ENCODE peak calls at places on chromosome 9, in four cellular contexts. I is NCI-H524; T is stimulated activated CD8-positive, alpha-beta memory T cell treated with anti-CD3 and anti-CD28 coated beads, Interleukin-7, amount 100 ng/mL, for 1 hour; Q is fibroblast of mammary gland. A is an unnamed sample.

GRCh38 chr9:114869845-114870244 is 60.5 kb downstream of the TNFSF8 start:
- DNase-seq in I (no peak), T (no peak), Q (no peak), A (no peak)

GRCh38 chr9:16221350-16221749 is 649.1 kb downstream of the BNC2 start:
- DNase-seq in I (no peak), T (no peak), Q (peak), A (no peak)

GRCh38 chr9:81814404-81814793 is 113.8 kb upstream of the SPATA31D4 start:
- DNase-seq in I (no peak), T (no peak), Q (no peak), A (no peak)

GRCh38 chr9:110078626-110079025 is 129.3 kb downstream of the C9orf152 start:
- DNase-seq in I (no peak), T (no peak), Q (no peak), A (no peak)

GRCh38 chr9:26502311-26502710 is 390.3 kb downstream of the CAAP1 start:
- DNase-seq in I (peak), T (no peak), Q (no peak), A (no peak)

GRCh38 chr9:116589392-116590354 is 97.4 kb upstream of the TRIM32 start:
- DNase-seq in I (peak), T (no peak), Q (peak), A (peak)

GRCh38 chr9:82332018-82332773 is 343.6 kb downstream of the SPATA31D1 start:
- DNase-seq in I (no peak), T (no peak), Q (peak), A (peak)

GRCh38 chr9:96008502-96009222 is 133.2 kb downstream of the ERCC6L2 start:
- DNase-seq in I (no peak), T (no peak), Q (peak), A (no peak)

GRCh38 chr9:126937444-126937843 is 22.9 kb downstream of the RALGPS1 start:
- DNase-seq in I (no peak), T (no peak), Q (no peak), A (no peak)

GRCh38 chr9:137387034-137387890 is 35.7 kb downstream of the EXD3 start:
- DNase-seq in I (no peak), T (no peak), Q (no peak), A (no peak)

GRCh38 chr9:137648396-137648795 is 29.6 kb downstream of the EHMT1 start:
- DNase-seq in I (no peak), T (no peak), Q (peak), A (peak)

GRCh38 chr9:123346826-123347225 is 9.2 kb upstream of the CRB2 start:
- DNase-seq in I (no peak), T (no peak), Q (no peak), A (no peak)

GRCh38 chr9:83266618-83267543 is 203.9 kb upstream of the RASEF start:
- DNase-seq in I (no peak), T (no peak), Q (peak), A (peak)

GRCh38 chr9:105842023-105842644 is 147.8 kb downstream of the TMEM38B start:
- DNase-seq in I (peak), T (no peak), Q (peak), A (peak)

GRCh38 chr9:84519486-84519885 is 150.0 kb upstream of the NTRK2 start:
- DNase-seq in I (no peak), T (no peak), Q (no peak), A (no peak)

GRCh38 chr9:38622961-38623360 is 2.6 kb upstream of the ANKRD18A start:
- DNase-seq in I (no peak), T (no peak), Q (no peak), A (no peak)

GRCh38 chr9:92064711-92065110 is 50.5 kb downstream of the SPTLC1 start:
- DNase-seq in I (no peak), T (no peak), Q (peak), A (peak)

GRCh38 chr9:76810377-76810957 is 46.2 kb downstream of the PCA3 start:
- DNase-seq in I (peak), T (no peak), Q (peak), A (peak)

GRCh38 chr9:122468735-122469134 is 9.0 kb downstream of the OR1J1 start:
- DNase-seq in I (no peak), T (no peak), Q (peak), A (peak)

GRCh38 chr9:126117158-126117425 is 209.5 kb upstream of the MVB12B start:
- DNase-seq in I (no peak), T (no peak), Q (no peak), A (no peak)

GRCh38 chr9:95574176-95574575 is 57.4 kb upstream of the PTCH1 start:
- DNase-seq in I (peak), T (no peak), Q (no peak), A (no peak)

GRCh38 chr9:126164796-126165525 is 161.7 kb upstream of the MVB12B start:
- DNase-seq in I (no peak), T (no peak), Q (no peak), A (no peak)

A was measured in AG10803.